ENCODE peak calls at places on chromosomes 5 and 9, in six cellular contexts. Z, Y, W, A, B and M are unnamed samples.

GRCh38 chr9:83625120-83625710 is 2.3 kb downstream of the IDNK start:
- DNase-seq in Z (no peak), Y (no peak), W (no peak), A (no peak), B (no peak), M (no peak)

GRCh38 chr9:124594673-124595072 is 87.5 kb upstream of the NR5A1 start:
- DNase-seq in Z (no peak), Y (no peak), W (no peak), A (no peak), B (no peak), M (no peak)

GRCh38 chr5:174097486-174098185 is 52.1 kb downstream of the NSG2 start:
- DNase-seq in Z (no peak), Y (no peak), W (no peak), A (no peak), B (no peak), M (peak)

GRCh38 chr5:32639943-32640342 is 54.6 kb downstream of the SUB1 start:
- DNase-seq in Z (no peak), Y (no peak), W (no peak), A (no peak), B (no peak), M (no peak)

GRCh38 chr9:101625871-101626270 is 31.1 kb upstream of the PPP3R2 start:
- DNase-seq in Z (no peak), Y (no peak), W (no peak), A (no peak), B (no peak), M (peak)

GRCh38 chr9:81861644-81862043 is 66.6 kb upstream of the SPATA31D4 start:
- DNase-seq in Z (no peak), Y (no peak), W (no peak), A (no peak), B (no peak), M (peak)

GRCh38 chr5:170120576-170120975 is 14.9 kb downstream of the FOXI1 start:
- DNase-seq in Z (no peak), Y (no peak), W (no peak), A (no peak), B (no peak), M (peak)

GRCh38 chr9:137680445-137681358 is 61.9 kb downstream of the EHMT1 start:
- DNase-seq in Z (no peak), Y (no peak), W (no peak), A (no peak), B (no peak), M (no peak)

GRCh38 chr9:111599092-111599947 is at the start of gene PTGR1:
- DNase-seq in Z (peak), Y (peak), W (peak), A (peak), B (no peak), M (peak)

GRCh38 chr5:435961-436640 is 6.9 kb upstream of the EXOC3 start:
- DNase-seq in Z (peak), Y (no peak), W (no peak), A (no peak), B (no peak), M (peak)

GRCh38 chr5:33482335-33482734 is 41.6 kb downstream of the TARS1 start:
- DNase-seq in Z (no peak), Y (no peak), W (no peak), A (no peak), B (no peak), M (no peak)

GRCh38 chr9:94577541-94577940 is 16.1 kb downstream of the FBP2 start:
- DNase-seq in Z (peak), Y (no peak), W (no peak), A (no peak), B (no peak), M (no peak)

GRCh38 chr9:95107001-95107749 is 210.3 kb downstream of the FANCC start:
- DNase-seq in Z (no peak), Y (peak), W (no peak), A (no peak), B (no peak), M (no peak)

GRCh38 chr5:150589791-150590601 is 50.5 kb upstream of the SYNPO start:
- DNase-seq in Z (peak), Y (peak), W (no peak), A (peak), B (no peak), M (peak)

GRCh38 chr9:107784235-107784958 is 294.8 kb upstream of the KLF4 start:
- DNase-seq in Z (no peak), Y (no peak), W (no peak), A (no peak), B (no peak), M (peak)

GRCh38 chr5:118220491-118220890 is 767.9 kb downstream of the DTWD2 start:
- DNase-seq in Z (no peak), Y (no peak), W (no peak), A (no peak), B (no peak), M (no peak)

GRCh38 chr9:4803670-4804530 is 11.2 kb downstream of the RCL1 start:
- DNase-seq in Z (peak), Y (no peak), W (no peak), A (no peak), B (no peak), M (no peak)

GRCh38 chr5:112967520-112968083 is 9.0 kb upstream of the DCP2 start:
- DNase-seq in Z (no peak), Y (no peak), W (no peak), A (no peak), B (no peak), M (no peak)

GRCh38 chr5:135862744-135863143 is 28.3 kb downstream of the SLC25A48 start:
- DNase-seq in Z (no peak), Y (no peak), W (no peak), A (no peak), B (no peak), M (no peak)

GRCh38 chr5:156706631-156707030 is 143.5 kb upstream of the PPP1R2B start:
- DNase-seq in Z (no peak), Y (no peak), W (no peak), A (no peak), B (no peak), M (no peak)

GRCh38 chr5:136020383-136021015 is 8.3 kb upstream of the TGFBI start:
- DNase-seq in Z (no peak), Y (no peak), W (no peak), A (no peak), B (no peak), M (peak)

GRCh38 chr9:134339183-134339806 is 13.0 kb downstream of the RXRA start:
- DNase-seq in Z (no peak), Y (no peak), W (no peak), A (no peak), B (no peak), M (no peak)

GRCh38 chr5:87339986-87340385 is 72.3 kb downstream of the RASA1 start:
- DNase-seq in Z (no peak), Y (no peak), W (no peak), A (no peak), B (no peak), M (no peak)

GRCh38 chr5:123945548-123945947 is 433.6 kb downstream of the CSNK1G3 start:
- DNase-seq in Z (no peak), Y (no peak), W (no peak), A (no peak), B (no peak), M (no peak)

GRCh38 chr9:95096807-95097206 is 220.7 kb downstream of the FANCC start:
- DNase-seq in Z (no peak), Y (no peak), W (no peak), A (no peak), B (no peak), M (no peak)

GRCh38 chr9:26243298-26243697 is 565.1 kb upstream of the TUSC1 start:
- DNase-seq in Z (no peak), Y (no peak), W (no peak), A (no peak), B (no peak), M (no peak)

GRCh38 chr5:31270396-31270795 is 76.9 kb downstream of the CDH6 start:
- DNase-seq in Z (no peak), Y (no peak), W (no peak), A (no peak), B (no peak), M (no peak)

GRCh38 chr5:1381370-1382247 is 36.7 kb upstream of the CLPTM1L start:
- DNase-seq in Z (no peak), Y (no peak), W (no peak), A (no peak), B (no peak), M (no peak)

GRCh38 chr5:122741681-122742080 is 33.2 kb upstream of the SNX2 start:
- DNase-seq in Z (no peak), Y (no peak), W (no peak), A (no peak), B (no peak), M (peak)

GRCh38 chr5:143586781-143587362 is 183.4 kb upstream of the NR3C1 start:
- DNase-seq in Z (no peak), Y (no peak), W (no peak), A (no peak), B (no peak), M (no peak)

GRCh38 chr5:14467251-14467650 is 114.3 kb upstream of the OTULINL start:
- DNase-seq in Z (no peak), Y (no peak), W (no peak), A (no peak), B (no peak), M (no peak)

GRCh38 chr9:119289740-119290139 is 79.5 kb downstream of the BRINP1 start:
- DNase-seq in Z (peak), Y (no peak), W (peak), A (peak), B (no peak), M (peak)

GRCh38 chr5:78881884-78882283 is 103.2 kb downstream of the ARSB start:
- DNase-seq in Z (no peak), Y (no peak), W (no peak), A (no peak), B (no peak), M (no peak)

GRCh38 chr9:5949103-5949699 is 58.5 kb downstream of the MLANA start:
- DNase-seq in Z (no peak), Y (no peak), W (no peak), A (no peak), B (no peak), M (no peak)

GRCh38 chr5:373710-374602 is 52.4 kb downstream of the AHRR start:
- DNase-seq in Z (peak), Y (peak), W (peak), A (peak), B (no peak), M (peak)

GRCh38 chr5:33340195-33340594 is 100.6 kb upstream of the TARS1 start:
- DNase-seq in Z (no peak), Y (no peak), W (no peak), A (no peak), B (no peak), M (no peak)